ENCODE peak calls at places on chromosome 17, in four cellular contexts. F, Z, C and K are unnamed samples.

GRCh38 chr17:66951605-66951953 is 12.9 kb upstream of the CACNG4 start:
- DNase-seq in C (no peak), F (no peak), Z (no peak), K (no peak)

GRCh38 chr17:1931759-1932579 is 93.2 kb downstream of the RTN4RL1 start:
- DNase-seq in C (no peak), F (no peak), Z (peak; percentile 35), K (no peak)

GRCh38 chr17:36722121-36722902 is 120.9 kb downstream of the MRM1 start:
- DNase-seq in C (no peak), F (peak; percentile 90), Z (peak; percentile 53), K (peak; percentile 93)

GRCh38 chr17:1224330-1224729 is 44.5 kb upstream of the ABR start:
- DNase-seq in Z (no peak), F (no peak), C (no peak), K (no peak)

GRCh38 chr17:7862692-7863437 is 5.1 kb downstream of the CYB5D1 start:
- DNase-seq in Z (peak; percentile 49), F (no peak), C (no peak), K (peak; percentile 47)

GRCh38 chr17:15109608-15110007 is 155.5 kb downstream of the PMP22 start:
- DNase-seq in Z (no peak), F (no peak), C (no peak), K (no peak)

GRCh38 chr17:48526986-48527741 is 3.6 kb downstream of the HOXB1 start:
- DNase-seq in Z (no peak), C (no peak), F (no peak), K (no peak)

GRCh38 chr17:17994271-17994670 is 21.6 kb downstream of the DRC3 start:
- DNase-seq in F (no peak), Z (peak; percentile 32), C (peak; percentile 15), K (no peak)

GRCh38 chr17:69539781-69540319 is 125.4 kb downstream of the MAP2K6 start:
- DNase-seq in Z (no peak), F (no peak), C (no peak), K (peak; percentile 31)

GRCh38 chr17:731943-732787 is at the start of gene TLCD3A:
- DNase-seq in F (peak; percentile 75), Z (peak; percentile 82), C (no peak), K (peak; percentile 69)

GRCh38 chr17:48892940-48893645 is 506 bp downstream of the ATP5MC1 start:
- DNase-seq in F (no peak), C (no peak), Z (no peak), K (no peak)

GRCh38 chr17:17626151-17626805 is 34.8 kb upstream of the PEMT start:
- DNase-seq in C (no peak), Z (no peak), F (no peak), K (no peak)

GRCh38 chr17:50346313-50347086 is 574 bp downstream of the XYLT2 start:
- DNase-seq in C (no peak), F (peak; percentile 67), Z (peak; percentile 51), K (peak; percentile 67)

GRCh38 chr17:15398736-15399331 is 57.4 kb upstream of the TEKT3 start:
- DNase-seq in Z (no peak), C (no peak), F (no peak), K (peak; percentile 42)

GRCh38 chr17:10633738-10634379 is 23.2 kb downstream of the MYH3 start:
- DNase-seq in F (peak; percentile 54), Z (no peak), C (no peak), K (no peak)

GRCh38 chr17:48011405-48012150 is 26.0 kb downstream of the COPZ2 start:
- DNase-seq in F (no peak), C (peak; percentile 35), Z (no peak), K (peak; percentile 72)

GRCh38 chr17:10772425-10773380 is 31.2 kb downstream of the TMEM238L start:
- DNase-seq in C (peak; percentile 26), Z (no peak), F (peak; percentile 23), K (peak; percentile 19)

GRCh38 chr17:7687908-7688807 is at the start of gene WRAP53:
- DNase-seq in C (peak; percentile 99), Z (peak; percentile 97), F (peak; percentile 87), K (peak; percentile 84)

GRCh38 chr17:42761638-42762037 is 611 bp downstream of the RAMP2 start:
- DNase-seq in C (no peak), Z (no peak), F (no peak), K (no peak)

GRCh38 chr17:77352996-77353395 is 212.2 kb downstream of the SEC14L1 start:
- DNase-seq in Z (peak; percentile 13), C (no peak), F (no peak), K (no peak)

GRCh38 chr17:80263253-80264047 is 2.8 kb downstream of the RNF213 start:
- DNase-seq in C (no peak), Z (peak; percentile 88), F (peak; percentile 80), K (no peak)

GRCh38 chr17:57679356-57679755 is 65.7 kb downstream of the CCDC182 start:
- DNase-seq in F (no peak), Z (no peak), C (no peak), K (no peak)

GRCh38 chr17:18108400-18109312 is at the start of gene MYO15A:
- DNase-seq in F (no peak), C (no peak), Z (no peak), K (no peak)

GRCh38 chr17:1003633-1003971 is 6.7 kb downstream of the TIMM22 start:
- DNase-seq in C (no peak), F (no peak), Z (no peak), K (no peak)

GRCh38 chr17:62790554-62790953 is 17.6 kb downstream of the MARCHF10 start:
- DNase-seq in C (no peak), Z (no peak), F (no peak), K (no peak)

GRCh38 chr17:77521076-77521475 is 380.3 kb downstream of the SEC14L1 start:
- DNase-seq in C (no peak), Z (no peak), F (no peak), K (no peak)

GRCh38 chr17:40283662-40284061 is 4.0 kb upstream of the CDC6 start:
- DNase-seq in F (no peak), C (peak; percentile 87), Z (no peak), K (peak; percentile 53)

GRCh38 chr17:48441231-48441711 is 11.3 kb upstream of the SKAP1 start:
- DNase-seq in Z (no peak), F (no peak), C (no peak), K (no peak)

GRCh38 chr17:62870581-62870964 is 62.5 kb upstream of the MARCHF10 start:
- DNase-seq in Z (no peak), C (no peak), F (no peak), K (no peak)

GRCh38 chr17:7483238-7484066 is 714 bp upstream of the POLR2A start:
- DNase-seq in Z (peak; percentile 95), F (peak; percentile 78), C (peak; percentile 79), K (peak; percentile 74)

GRCh38 chr17:14361470-14361869 is 60.6 kb downstream of the HS3ST3B1 start:
- DNase-seq in Z (no peak), C (no peak), F (no peak), K (no peak)

GRCh38 chr17:8124350-8125195 is 667 bp upstream of the HES7 start:
- DNase-seq in Z (no peak), F (no peak), C (no peak), K (no peak)

GRCh38 chr17:36861531-36861930 is 75.7 kb upstream of the LHX1 start:
- DNase-seq in C (no peak), Z (no peak), F (no peak), K (no peak)

GRCh38 chr17:61641084-61641483 is 50.1 kb upstream of the NACA2 start:
- DNase-seq in C (no peak), Z (no peak), F (no peak), K (no peak)

GRCh38 chr17:68660302-68660701 is 59.1 kb upstream of the FAM20A start:
- DNase-seq in Z (no peak), F (no peak), C (no peak), K (no peak)

GRCh38 chr17:65278050-65278819 is 141.1 kb downstream of the RGS9 start:
- DNase-seq in C (peak; percentile 57), Z (no peak), F (peak; percentile 33), K (peak; percentile 54)

GRCh38 chr17:77462101-77462500 is 321.3 kb downstream of the SEC14L1 start:
- DNase-seq in C (no peak), Z (no peak), F (no peak), K (no peak)

GRCh38 chr17:61179316-61179715 is 220.3 kb upstream of the TBX2 start:
- DNase-seq in Z (no peak), C (no peak), F (no peak), K (no peak)

GRCh38 chr17:15348030-15348429 is 6.6 kb upstream of the TEKT3 start:
- DNase-seq in C (no peak), F (no peak), Z (no peak), K (no peak)

GRCh38 chr17:46002311-46002972 is 3.4 kb downstream of the STH start:
- DNase-seq in F (peak; percentile 73), C (peak; percentile 43), Z (peak; percentile 65), K (peak; percentile 81)
- TF ChIP-seq POLR2A in F (no peak), C (no peak), Z (no peak), K (no peak)

GRCh38 chr17:81512984-81513668 is 527 bp upstream of the ACTG1 start:
- DNase-seq in C (no peak), Z (peak; percentile 75), F (no peak), K (no peak)
- TF ChIP-seq POLR2A in C (no peak), Z (peak; percentile 90), F (peak; percentile 68), K (no peak)

DNA sequence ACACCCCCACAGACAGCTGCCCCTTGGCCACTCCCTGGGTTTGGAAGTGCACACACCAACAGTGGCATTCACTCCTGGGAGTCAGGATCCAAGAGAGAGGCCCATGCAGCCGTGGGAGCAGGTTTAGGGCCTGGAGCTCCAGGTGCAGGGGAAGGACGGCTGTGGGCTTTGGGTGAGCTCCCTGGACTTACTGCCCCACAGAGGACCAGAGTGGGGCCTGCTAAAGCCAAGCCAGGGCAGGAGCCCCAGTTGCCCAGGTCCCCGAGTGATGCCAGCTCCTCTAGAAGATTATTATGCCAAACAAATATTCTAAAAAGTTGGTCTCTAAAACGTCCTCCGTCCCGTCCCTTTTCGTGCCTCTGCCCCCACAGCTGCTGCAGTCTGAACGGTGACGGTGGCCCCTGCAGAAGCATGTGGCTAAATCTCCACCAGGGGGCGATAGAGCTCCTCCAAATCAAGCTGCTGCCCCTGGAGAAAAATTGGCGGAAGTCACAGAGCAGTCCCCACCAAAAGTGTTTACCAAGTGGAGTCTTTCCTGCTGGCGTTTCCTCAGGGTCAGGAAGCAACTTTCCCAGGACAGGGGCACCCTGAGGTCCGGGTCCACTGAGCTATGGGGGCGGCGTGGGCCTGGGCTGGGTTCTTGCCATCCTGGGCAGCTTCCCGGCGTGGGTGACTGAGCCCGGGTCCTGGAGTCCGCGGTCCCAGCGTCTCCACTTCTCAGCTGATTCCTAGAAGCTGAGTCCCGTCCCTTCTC is 4.2 kb downstream of the ARMC7 start:
- DNase-seq in C (peak; percentile 90), F (peak; percentile 75), Z (peak; percentile 91), K (peak; percentile 80)
- TF ChIP-seq POLR2A in C (no peak), F (no peak), Z (peak; percentile 29), K (no peak)

DNA sequence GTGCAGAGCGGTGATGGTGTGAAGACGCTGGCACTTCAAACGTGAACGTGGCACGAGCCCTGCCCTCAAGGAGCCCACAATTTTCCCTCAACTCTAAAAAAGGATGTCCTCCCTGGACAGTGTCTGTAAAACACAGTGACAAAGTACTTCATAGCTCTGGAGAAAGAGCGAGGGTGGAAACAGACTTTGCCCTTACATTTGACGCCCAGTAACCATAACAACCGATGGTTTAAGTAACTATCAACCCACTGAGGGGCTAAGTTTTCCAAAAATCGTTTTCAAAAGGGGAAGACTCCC is 987 bp downstream of the TEX2 start:
- DNase-seq in Z (no peak), F (no peak), C (no peak), K (no peak)
- TF ChIP-seq POLR2A in Z (no peak), F (no peak), C (no peak), K (no peak)